ENCODE peak calls at places on chromosomes 7 and 10, in nine cellular contexts. V is stimulated activated CD4-positive, alpha-beta T cell treated with anti-CD3 and anti-CD28 coated beads, Interleukin-2, amount 100 ng/mL, for 48 hours; U is colonic mucosa; Y is NCI-H1092 treated with DMSO at 0.1 percent for 48 hours; F is stimulated activated naive CD4-positive, alpha-beta T cell; B is activated CD4-positive, alpha-beta T cell treated with anti-CD3 and anti-CD28 coated beads, Interleukin-2, amount 50 U/mL, for 48 hours; S is M059J; T is T-helper 2 cell; O is stomach. Q is an unnamed sample.

GRCh38 chr7:50664461-50664922 is 99.3 kb upstream of the DDC start:
- DNase-seq in O (no peak), U (no peak), V (no peak), Y (no peak), T (no peak), S (peak; percentile 98), F (no peak), B (peak; percentile 41), Q (no peak)

GRCh38 chr7:24825315-24825917 is 68.2 kb upstream of the GSDME start:
- DNase-seq in B (no peak), T (no peak), O (no peak), S (peak; percentile 55), V (no peak), F (no peak), U (no peak), Y (no peak), Q (no peak)

GRCh38 chr7:74021546-74022320 is 6.2 kb upstream of the ELN start:
- DNase-seq in F (no peak), S (no peak), Y (no peak), B (no peak), U (no peak), T (no peak), V (no peak), O (no peak), Q (no peak)

GRCh38 chr7:100444311-100445278 is 8.3 kb upstream of the PPP1R35 start:
- DNase-seq in O (no peak), B (no peak), F (no peak), Y (no peak), V (no peak), T (no peak), U (no peak), S (peak; percentile 88), Q (no peak)

GRCh38 chr7:80018941-80019808 is 115.5 kb upstream of the GNAI1 start:
- DNase-seq in T (no peak), B (peak; percentile 23), U (peak; percentile 30), V (peak; percentile 37), Y (peak; percentile 84), O (peak; percentile 31), S (peak; percentile 58), F (peak; percentile 53), Q (peak; percentile 19)

GRCh38 chr10:88309365-88309764 is 273.8 kb downstream of the RNLS start:
- DNase-seq in V (no peak), T (no peak), O (no peak), B (no peak), F (no peak), Y (no peak), U (no peak), S (no peak), Q (no peak)

GRCh38 chr10:67520924-67521520 is 175.0 kb downstream of the CTNNA3 start:
- DNase-seq in S (peak; percentile 37), T (no peak), B (peak; percentile 20), V (peak; percentile 14), Y (peak; percentile 27), F (peak; percentile 28), U (peak; percentile 29), O (no peak), Q (no peak)

GRCh38 chr10:1171182-1171581 is 115.0 kb downstream of the WDR37 start:
- DNase-seq in V (no peak), B (no peak), T (no peak), Y (no peak), F (no peak), U (no peak), O (no peak), S (no peak), Q (no peak)

GRCh38 chr7:144656960-144657359 is 178.9 kb downstream of the TPK1 start:
- DNase-seq in U (no peak), B (no peak), Y (no peak), T (no peak), V (no peak), F (no peak), S (no peak), O (no peak), Q (no peak)

GRCh38 chr7:149027560-149028345 is 552 bp downstream of the PDIA4 start:
- DNase-seq in B (no peak), F (no peak), V (no peak), S (peak; percentile 15), T (no peak), U (peak; percentile 54), O (no peak), Y (peak; percentile 43), Q (no peak)

GRCh38 chr10:76114556-76114955 is 683.1 kb downstream of the LRMDA start:
- DNase-seq in Y (peak; percentile 60), V (no peak), T (no peak), B (no peak), U (no peak), F (no peak), O (peak; percentile 27), S (no peak), Q (no peak)

GRCh38 chr7:156940421-156941122 is 8.9 kb upstream of the NOM1 start:
- DNase-seq in Y (no peak), S (no peak), V (no peak), U (no peak), F (no peak), T (no peak), O (no peak), B (no peak), Q (no peak)

GRCh38 chr7:53422291-53422690 is 386.9 kb downstream of the POM121L12 start:
- DNase-seq in U (no peak), O (no peak), V (no peak), S (no peak), T (no peak), Y (no peak), F (no peak), B (no peak), Q (no peak)

GRCh38 chr10:1472605-1473004 is 264.7 kb downstream of the ADARB2 start:
- DNase-seq in V (no peak), F (no peak), U (no peak), B (no peak), S (no peak), Y (no peak), O (no peak), T (no peak), Q (no peak)

GRCh38 chr7:90455163-90456030 is 14.0 kb upstream of the PTTG1IP2 start:
- DNase-seq in U (peak; percentile 33), S (peak; percentile 56), Y (peak; percentile 87), O (no peak), T (no peak), B (no peak), V (no peak), F (peak; percentile 42), Q (no peak)

GRCh38 chr10:98340261-98340675 is 72.3 kb upstream of the LOXL4 start:
- DNase-seq in S (peak; percentile 48), F (no peak), B (no peak), V (no peak), U (no peak), Y (peak; percentile 16), T (no peak), O (no peak), Q (no peak)

GRCh38 chr7:129801882-129802281 is 150.9 kb downstream of the UBE2H start:
- DNase-seq in Y (no peak), S (no peak), U (no peak), B (no peak), T (no peak), O (no peak), V (no peak), F (no peak), Q (no peak)

GRCh38 chr10:75107756-75108683 is 3.4 kb upstream of the SAMD8 start:
- DNase-seq in O (no peak), F (no peak), B (no peak), Y (no peak), V (no peak), U (no peak), S (no peak), T (no peak), Q (no peak)

GRCh38 chr7:53602817-53603418 is 567.5 kb downstream of the POM121L12 start:
- DNase-seq in O (no peak), Y (no peak), V (no peak), T (no peak), F (no peak), S (peak; percentile 41), U (no peak), B (no peak), Q (no peak)

GRCh38 chr7:73717991-73718405 is 1.5 kb downstream of the STX1A start:
- DNase-seq in V (peak; percentile 69), T (peak; percentile 59), S (peak; percentile 100), O (no peak), F (peak; percentile 39), U (no peak), Y (no peak), B (peak; percentile 87), Q (peak; percentile 39)

GRCh38 chr7:75915416-75916156 is 631 bp downstream of the POR start:
- DNase-seq in U (peak; percentile 41), B (peak; percentile 20), O (peak; percentile 38), F (peak; percentile 51), Y (peak; percentile 36), V (peak; percentile 10), S (peak; percentile 39), T (no peak), Q (peak; percentile 20)

GRCh38 chr7:50335795-50336754 is 31.6 kb downstream of the IKZF1 start:
- DNase-seq in U (no peak), B (peak; percentile 86), T (peak; percentile 72), Y (no peak), S (peak; percentile 10), V (peak; percentile 73), O (no peak), F (peak; percentile 45), Q (peak; percentile 40)

GRCh38 chr7:98788921-98789320 is 80.9 kb downstream of the TMEM130 start:
- DNase-seq in V (no peak), T (no peak), F (no peak), O (no peak), Y (no peak), S (peak; percentile 46), U (no peak), B (no peak), Q (no peak)

GRCh38 chr10:74419491-74420466 is 268.8 kb downstream of the ADK start:
- DNase-seq in U (peak; percentile 24), O (no peak), T (no peak), F (peak; percentile 46), V (peak; percentile 15), S (peak; percentile 26), B (peak; percentile 26), Y (peak; percentile 40), Q (no peak)

GRCh38 chr10:35006836-35007235 is 83.3 kb downstream of the CUL2 start:
- DNase-seq in B (no peak), O (no peak), T (no peak), S (no peak), Y (no peak), V (no peak), F (no peak), U (no peak), Q (no peak)

GRCh38 chr10:13857465-13857864 is 270.7 kb downstream of the PRPF18 start:
- DNase-seq in U (no peak), O (no peak), T (no peak), F (no peak), S (no peak), Y (no peak), B (no peak), V (no peak), Q (no peak)

GRCh38 chr10:69846252-69847000 is 44.7 kb downstream of the COL13A1 start:
- DNase-seq in U (no peak), B (no peak), Y (no peak), F (no peak), V (no peak), O (no peak), S (peak; percentile 39), T (no peak), Q (no peak)

Q was measured in effector CD8-positive, alpha-beta T cell.